ENCODE peak calls at places on chromosomes 2 and 18, in four cellular contexts. One of them, this sample, is unnamed. For H3K9me1, the result is how much of the 10 kb centered on the place peaks cover.

GRCh38 chr2:230000118-230000841 is 68.4 kb downstream of the SLC16A14 start:
- DNase-seq in IMR-90: no peak
- DNase-seq in endothelial cell of umbilical vein: no peak
- DNase-seq in K562: no peak
- DNase-seq in this sample: no peak

GRCh38 chr2:66581461-66582363 is 146.8 kb downstream of the MEIS1 start:
- DNase-seq in K562: no peak
- DNase-seq in endothelial cell of umbilical vein: no peak
- DNase-seq in IMR-90: peak
- DNase-seq in this sample: no peak

GRCh38 chr2:58063641-58064040 is 17.0 kb downstream of the VRK2 start:
- DNase-seq in K562: no peak
- DNase-seq in endothelial cell of umbilical vein: peak
- DNase-seq in IMR-90: peak
- DNase-seq in this sample: no peak

GRCh38 chr2:178109813-178110212 is 2.4 kb upstream of the RBM45 start:
- DNase-seq in endothelial cell of umbilical vein: peak
- DNase-seq in K562: peak
- DNase-seq in IMR-90: peak
- DNase-seq in this sample: no peak

GRCh38 chr2:21025690-21026478 is 18.0 kb downstream of the APOB start:
- DNase-seq in endothelial cell of umbilical vein: no peak
- DNase-seq in K562: no peak
- DNase-seq in IMR-90: no peak
- DNase-seq in this sample: no peak

GRCh38 chr2:96898636-96899035 is 28.8 kb upstream of the SEMA4C start:
- DNase-seq in K562: no peak
- DNase-seq in endothelial cell of umbilical vein: no peak
- DNase-seq in IMR-90: no peak
- DNase-seq in this sample: no peak

GRCh38 chr18:76558881-76559667 is 64.0 kb upstream of the ZNF516 start:
- DNase-seq in IMR-90: peak
- DNase-seq in endothelial cell of umbilical vein: no peak
- DNase-seq in K562: no peak
- DNase-seq in this sample: no peak

GRCh38 chr2:172496096-172496709 is 59.7 kb upstream of the PDK1 start:
- DNase-seq in endothelial cell of umbilical vein: peak
- DNase-seq in K562: no peak
- DNase-seq in IMR-90: no peak
- DNase-seq in this sample: no peak

GRCh38 chr18:21740474-21740723 is 193 bp upstream of the MIB1 start:
- DNase-seq in K562: peak
- DNase-seq in IMR-90: peak
- DNase-seq in endothelial cell of umbilical vein: peak
- DNase-seq in this sample: no peak

GRCh38 chr2:73908689-73909652 is 16.2 kb downstream of the ACTG2 start:
- DNase-seq in IMR-90: no peak
- DNase-seq in K562: no peak
- DNase-seq in endothelial cell of umbilical vein: no peak
- DNase-seq in this sample: no peak

GRCh38 chr2:232927793-232928563 is 57.9 kb downstream of the SNORC start:
- DNase-seq in IMR-90: no peak
- DNase-seq in endothelial cell of umbilical vein: no peak
- DNase-seq in K562: no peak
- DNase-seq in this sample: no peak

GRCh38 chr2:145751634-145752033 is 1231.7 kb upstream of the ZEB2 start:
- DNase-seq in K562: peak
- DNase-seq in endothelial cell of umbilical vein: peak
- DNase-seq in IMR-90: peak
- DNase-seq in this sample: no peak

GRCh38 chr18:77112161-77112801 is 20.3 kb downstream of the MBP start:
- DNase-seq in endothelial cell of umbilical vein: no peak
- DNase-seq in IMR-90: no peak
- DNase-seq in K562: no peak
- DNase-seq in this sample: no peak

GRCh38 chr18:67305466-67305865 is 211.1 kb downstream of the DSEL start:
- DNase-seq in K562: no peak
- DNase-seq in IMR-90: no peak
- DNase-seq in endothelial cell of umbilical vein: peak
- DNase-seq in this sample: no peak

GRCh38 chr2:239952251-239952650 is 72.9 kb downstream of the NDUFA10 start:
- DNase-seq in K562: no peak
- DNase-seq in IMR-90: no peak
- DNase-seq in endothelial cell of umbilical vein: no peak
- DNase-seq in this sample: no peak

GRCh38 chr18:48220146-48220499 is 189.1 kb downstream of the ZBTB7C start:
- DNase-seq in IMR-90: no peak
- DNase-seq in endothelial cell of umbilical vein: no peak
- DNase-seq in K562: no peak
- DNase-seq in this sample: no peak

GRCh38 chr2:230640540-230641011 is 72.1 kb upstream of the CAB39 start:
- DNase-seq in K562: no peak
- DNase-seq in endothelial cell of umbilical vein: no peak
- DNase-seq in IMR-90: peak
- DNase-seq in this sample: no peak

GRCh38 chr2:20573611-20574422 is 77.1 kb downstream of the HS1BP3 start:
- DNase-seq in K562: no peak
- DNase-seq in endothelial cell of umbilical vein: peak
- DNase-seq in IMR-90: peak
- DNase-seq in this sample: no peak

GRCh38 chr2:383173-383572 is 95.3 kb upstream of the ALKAL2 start:
- DNase-seq in K562: no peak
- DNase-seq in endothelial cell of umbilical vein: no peak
- DNase-seq in IMR-90: no peak
- DNase-seq in this sample: no peak

GRCh38 chr2:47653909-47654789 is 128.8 kb upstream of the MSH6 start:
- DNase-seq in endothelial cell of umbilical vein: no peak
- DNase-seq in IMR-90: peak
- DNase-seq in K562: peak
- DNase-seq in this sample: no peak

GRCh38 chr2:242004902-242005230 is 135.3 kb downstream of the RTP5 start:
- DNase-seq in K562: no peak
- DNase-seq in endothelial cell of umbilical vein: no peak
- DNase-seq in IMR-90: no peak
- DNase-seq in this sample: no peak

GRCh38 chr2:185628985-185629384 is 109.6 kb upstream of the FSIP2 start:
- DNase-seq in K562: peak
- DNase-seq in endothelial cell of umbilical vein: peak
- DNase-seq in IMR-90: no peak
- DNase-seq in this sample: no peak

GRCh38 chr2:18682681-18683080 is 93.3 kb upstream of the NT5C1B start:
- DNase-seq in K562: no peak
- DNase-seq in endothelial cell of umbilical vein: no peak
- DNase-seq in IMR-90: no peak
- DNase-seq in this sample: no peak

DNA sequence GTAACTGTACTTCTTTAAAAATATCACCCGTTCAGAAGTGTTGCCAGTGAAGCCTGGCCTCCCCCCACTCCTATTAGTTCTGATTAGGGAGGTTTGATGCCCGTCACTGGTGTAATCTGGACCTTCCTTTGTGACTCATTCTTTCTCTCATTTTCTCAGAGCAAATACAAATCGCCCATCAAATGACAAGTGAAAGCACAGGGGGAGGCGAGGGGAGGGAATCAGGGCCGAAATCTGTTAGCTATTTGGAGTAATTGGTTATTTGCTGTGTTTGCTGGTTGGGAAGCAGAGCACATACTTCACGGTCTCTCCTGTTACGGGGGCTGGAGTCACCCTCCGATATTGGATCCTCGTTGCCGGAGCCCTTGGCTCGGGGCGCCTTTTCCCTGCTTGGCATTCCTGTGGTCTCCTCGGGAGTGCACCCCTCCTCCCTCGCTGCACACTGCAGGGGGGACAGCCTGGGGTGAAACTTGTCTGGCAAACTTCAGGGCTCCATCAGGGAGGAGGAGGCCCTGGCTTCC is 178.1 kb downstream of the DYSF start:
- DNase-seq in endothelial cell of umbilical vein: no peak
- DNase-seq in IMR-90: no peak
- DNase-seq in K562: no peak
- DNase-seq in this sample: no peak
- H2AFZ ChIP-seq in endothelial cell of umbilical vein: no peak
- H2AFZ ChIP-seq in IMR-90: peak
- H2AFZ ChIP-seq in K562: no peak
- H2AFZ ChIP-seq in this sample: no peak

GRCh38 chr2:234426616-234427015 is 70.3 kb downstream of the ARL4C start:
- DNase-seq in endothelial cell of umbilical vein: no peak
- DNase-seq in K562: no peak
- DNase-seq in IMR-90: no peak
- DNase-seq in this sample: no peak
- H3K9me1 ChIP-seq in endothelial cell of umbilical vein: under half
- H3K9me1 ChIP-seq in K562: under half
- H3K9me1 ChIP-seq in IMR-90: under half
- H3K9me1 ChIP-seq in this sample: under half

GRCh38 chr2:199100326-199101110 is 357.2 kb downstream of the SATB2 start:
- DNase-seq in endothelial cell of umbilical vein: no peak
- DNase-seq in IMR-90: peak
- DNase-seq in K562: no peak
- DNase-seq in this sample: no peak
- H3K9ac ChIP-seq in endothelial cell of umbilical vein: no peak
- H3K9ac ChIP-seq in IMR-90: no peak
- H3K9ac ChIP-seq in K562: no peak
- H3K9ac ChIP-seq in this sample: no peak

GRCh38 chr18:38826247-38826646 is 1260.6 kb upstream of the CELF4 start:
- DNase-seq in endothelial cell of umbilical vein: no peak
- DNase-seq in K562: no peak
- DNase-seq in IMR-90: no peak
- DNase-seq in this sample: no peak
- H2AFZ ChIP-seq in endothelial cell of umbilical vein: no peak
- H2AFZ ChIP-seq in K562: no peak
- H2AFZ ChIP-seq in IMR-90: no peak
- H2AFZ ChIP-seq in this sample: no peak

GRCh38 chr2:45952591-45952990 is 301.1 kb downstream of the PRKCE start:
- DNase-seq in endothelial cell of umbilical vein: no peak
- DNase-seq in IMR-90: no peak
- DNase-seq in K562: no peak
- DNase-seq in this sample: no peak
- H3K9me1 ChIP-seq in endothelial cell of umbilical vein: under half
- H3K9me1 ChIP-seq in IMR-90: under half
- H3K9me1 ChIP-seq in K562: under half
- H3K9me1 ChIP-seq in this sample: under half

GRCh38 chr2:152440049-152440448 is 105.1 kb downstream of the FMNL2 start:
- DNase-seq in K562: no peak
- DNase-seq in endothelial cell of umbilical vein: no peak
- DNase-seq in IMR-90: no peak
- DNase-seq in this sample: no peak
- H3K9ac ChIP-seq in K562: no peak
- H3K9ac ChIP-seq in endothelial cell of umbilical vein: no peak
- H3K9ac ChIP-seq in IMR-90: no peak
- H3K9ac ChIP-seq in this sample: peak

GRCh38 chr2:138621139-138621538 is 119.6 kb downstream of the SPOPL start:
- DNase-seq in K562: no peak
- DNase-seq in endothelial cell of umbilical vein: no peak
- DNase-seq in IMR-90: no peak
- DNase-seq in this sample: no peak
- H2AFZ ChIP-seq in K562: no peak
- H2AFZ ChIP-seq in endothelial cell of umbilical vein: no peak
- H2AFZ ChIP-seq in IMR-90: no peak
- H2AFZ ChIP-seq in this sample: no peak

DNA sequence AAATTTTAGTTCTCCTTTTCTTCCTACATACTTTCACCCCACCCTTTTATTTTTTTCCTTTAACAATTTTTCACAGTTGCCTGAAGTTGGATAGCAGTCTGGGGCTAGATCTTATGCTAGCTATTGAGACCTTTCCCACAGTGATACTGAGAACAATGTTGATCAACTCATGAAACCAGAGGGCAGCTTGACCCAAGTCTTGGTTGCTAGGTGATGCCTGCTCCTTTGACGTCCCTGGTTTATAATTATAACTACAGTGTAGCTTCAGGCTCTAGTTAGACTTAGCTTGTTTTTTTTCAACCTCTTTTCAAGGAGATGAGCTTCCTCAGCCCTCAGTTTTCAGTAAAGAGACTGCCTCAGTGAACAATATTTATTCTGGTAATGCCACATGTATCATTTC is 648.5 kb downstream of the IRS1 start:
- DNase-seq in IMR-90: peak
- DNase-seq in K562: no peak
- DNase-seq in endothelial cell of umbilical vein: no peak
- DNase-seq in this sample: no peak
- H3K9me1 ChIP-seq in IMR-90: under half
- H3K9me1 ChIP-seq in K562: under half
- H3K9me1 ChIP-seq in endothelial cell of umbilical vein: under half
- H3K9me1 ChIP-seq in this sample: under half

DNA sequence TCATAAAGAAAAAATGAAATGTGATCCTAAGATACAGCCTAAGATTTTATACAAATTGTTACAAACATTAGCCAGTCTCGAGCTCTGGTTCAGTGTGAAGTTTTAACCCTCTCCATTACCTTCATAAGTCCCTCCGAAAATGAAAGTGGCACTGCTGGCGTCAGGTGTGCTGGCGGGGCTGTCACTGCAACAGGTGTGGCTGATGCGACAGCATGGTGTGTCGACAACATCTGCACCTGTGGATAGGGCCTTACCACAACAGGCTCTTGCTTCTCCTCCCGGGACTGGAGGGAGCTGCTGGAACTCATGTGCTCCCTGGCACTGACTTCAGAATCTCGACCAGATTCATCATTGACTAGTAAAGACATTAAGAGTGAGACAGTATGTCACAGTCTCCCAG is 10.3 kb downstream of the SAP130 start:
- DNase-seq in endothelial cell of umbilical vein: no peak
- DNase-seq in K562: no peak
- DNase-seq in IMR-90: no peak
- DNase-seq in this sample: no peak
- H3K9ac ChIP-seq in endothelial cell of umbilical vein: no peak
- H3K9ac ChIP-seq in K562: no peak
- H3K9ac ChIP-seq in IMR-90: no peak
- H3K9ac ChIP-seq in this sample: no peak

GRCh38 chr2:69244889-69245288 is 142.1 kb downstream of the GFPT1 start:
- DNase-seq in IMR-90: no peak
- DNase-seq in K562: no peak
- DNase-seq in endothelial cell of umbilical vein: no peak
- DNase-seq in this sample: no peak
- H2AFZ ChIP-seq in IMR-90: no peak
- H2AFZ ChIP-seq in K562: no peak
- H2AFZ ChIP-seq in endothelial cell of umbilical vein: no peak
- H2AFZ ChIP-seq in this sample: no peak

This sample was measured in keratinocyte.